ENCODE peak calls at places on chromosomes 1 and 21, in four cellular contexts. N is Jurkat, Clone E6-1; X is psoas muscle; U is activated CD4-positive, alpha-beta T cell treated with anti-CD3 and anti-CD28 coated beads, Interleukin-2, amount 50 U/mL, for 48 hours. Q is an unnamed sample.

GRCh38 chr1:151993084-151993733 is 450 bp downstream of the S100A10 start:
- DNase-seq in N (no peak), X (peak), U (peak), Q (peak)

GRCh38 chr1:202952818-202953217 is 5.3 kb downstream of the ADIPOR1 start:
- DNase-seq in N (no peak), X (no peak), U (no peak), Q (peak)

GRCh38 chr1:171286032-171286705 is 27.8 kb upstream of the FMO4 start:
- DNase-seq in N (no peak), X (no peak), U (no peak), Q (peak)

GRCh38 chr1:152836881-152837280 is 5.8 kb upstream of the LCE6A start:
- DNase-seq in N (no peak), X (no peak), U (no peak), Q (no peak)

GRCh38 chr1:67586596-67586995 is 98.4 kb upstream of the GADD45A start:
- DNase-seq in N (no peak), X (no peak), U (no peak), Q (no peak)

GRCh38 chr1:233904979-233905415 is 521 bp downstream of the SLC35F3 start:
- DNase-seq in N (no peak), X (no peak), U (peak), Q (no peak)

GRCh38 chr1:178531897-178532296 is 19.0 kb downstream of the TEX35 start:
- DNase-seq in N (no peak), X (no peak), U (no peak), Q (no peak)

GRCh38 chr21:37367758-37368535 is 1.4 kb downstream of the DYRK1A start:
- DNase-seq in N (no peak), X (peak), U (peak), Q (peak)

GRCh38 chr1:96425382-96426129 is 296.0 kb upstream of the PTBP2 start:
- DNase-seq in N (no peak), X (no peak), U (no peak), Q (no peak)

GRCh38 chr1:46613661-46614603 is 2.7 kb downstream of the MOB3C start:
- DNase-seq in N (peak), X (peak), U (peak), Q (peak)

GRCh38 chr1:177023710-177024109 is 140.8 kb downstream of the ASTN1 start:
- DNase-seq in N (no peak), X (no peak), U (no peak), Q (no peak)

GRCh38 chr1:235919797-235920475 is 53.2 kb upstream of the LYST start:
- DNase-seq in N (no peak), X (no peak), U (no peak), Q (no peak)

GRCh38 chr1:36517019-36517387 is 34.3 kb upstream of the CSF3R start:
- DNase-seq in N (no peak), X (no peak), U (no peak), Q (peak)

GRCh38 chr1:179080866-179081695 is 789 bp upstream of the TOR3A start:
- DNase-seq in N (peak), X (no peak), U (no peak), Q (no peak)

GRCh38 chr1:209198926-209199325 is 384.6 kb upstream of the CAMK1G start:
- DNase-seq in N (no peak), X (no peak), U (no peak), Q (no peak)

GRCh38 chr21:34850166-34850695 is 181.4 kb downstream of the CLIC6 start:
- DNase-seq in N (no peak), X (no peak), U (no peak), Q (no peak)

GRCh38 chr1:55352080-55352800 is 137.1 kb upstream of the USP24 start:
- DNase-seq in N (no peak), X (peak), U (no peak), Q (no peak)

GRCh38 chr1:56436912-56437403 is 142.4 kb downstream of the PLPP3 start:
- DNase-seq in N (no peak), X (no peak), U (no peak), Q (no peak)

GRCh38 chr1:2840036-2840809 is 38.7 kb upstream of the TTC34 start:
- DNase-seq in N (peak), X (no peak), U (peak), Q (peak)

GRCh38 chr1:185068362-185068761 is 23.0 kb downstream of the RNF2 start:
- DNase-seq in N (no peak), X (no peak), U (no peak), Q (no peak)

GRCh38 chr1:113812661-113813135 is 422 bp upstream of the RSBN1 start:
- DNase-seq in N (no peak), X (peak), U (peak), Q (no peak)

GRCh38 chr1:204314209-204314892 is 45.4 kb downstream of the PLEKHA6 start:
- DNase-seq in N (no peak), X (no peak), U (no peak), Q (no peak)

GRCh38 chr1:172938676-172939075 is 112.1 kb downstream of the TNFSF18 start:
- DNase-seq in N (no peak), X (no peak), U (no peak), Q (no peak)

GRCh38 chr1:1027723-1028266 is 7.9 kb downstream of the AGRN start:
- DNase-seq in N (no peak), X (no peak), U (no peak), Q (no peak)

GRCh38 chr1:902023-902422 is 21.7 kb upstream of the SAMD11 start:
- DNase-seq in N (no peak), X (no peak), U (no peak), Q (peak)

GRCh38 chr1:217574265-217574949 is 56.5 kb downstream of the GPATCH2 start:
- DNase-seq in N (no peak), X (no peak), U (no peak), Q (no peak)

GRCh38 chr1:3366181-3367051 is 88.0 kb upstream of the ARHGEF16 start:
- DNase-seq in N (no peak), X (no peak), U (no peak), Q (no peak)

GRCh38 chr1:5637171-5637570 is 355.1 kb downstream of the NPHP4 start:
- DNase-seq in N (peak), X (no peak), U (peak), Q (peak)

GRCh38 chr1:201423655-201424610 is 2.4 kb upstream of the TNNI1 start:
- DNase-seq in N (no peak), X (no peak), U (no peak), Q (no peak)

Q was measured in NB4.